ENCODE peak calls at places on chromosomes 5 and 9, in nine cellular contexts. D is bronchial epithelial cell; I is HS-5; W is activated naive CD8-positive, alpha-beta T cell treated with anti-CD3 and anti-CD28 coated beads, Interleukin-2, amount 50 U/mL, for 24 hours; H is RWPE2; S is WTC11; L is type B pancreatic cell; R is thyroid gland; K is substantia nigra. X is an unnamed sample.

GRCh38 chr5:84715686-84716085 is 331.0 kb upstream of the EDIL3 start:
- DNase-seq in D (peak; percentile 88), I (no peak), W (no peak), H (no peak), S (no peak), L (no peak), R (no peak), K (no peak), X (no peak)

GRCh38 chr9:111316796-111317195 is 13.2 kb downstream of the OR2K2 start:
- DNase-seq in D (no peak), I (no peak), W (no peak), H (no peak), S (no peak), L (no peak), R (no peak), K (no peak), X (no peak)

GRCh38 chr5:167065784-167066183 is 1225.7 kb upstream of the WWC1 start:
- DNase-seq in D (no peak), I (no peak), W (no peak), H (no peak), S (no peak), L (no peak), R (peak; percentile 15), K (no peak), X (no peak)

GRCh38 chr5:179023528-179024189 is at the start of gene ZNF879:
- DNase-seq in D (peak; percentile 87), I (peak; percentile 78), W (peak; percentile 91), H (peak; percentile 96), S (peak; percentile 96), L (peak; percentile 94), R (peak; percentile 97), K (peak; percentile 88), X (peak; percentile 88)

GRCh38 chr9:127030814-127031740 is 91.4 kb downstream of the ANGPTL2 start:
- DNase-seq in D (no peak), I (no peak), W (no peak), H (no peak), S (no peak), L (no peak), R (no peak), K (no peak), X (no peak)

GRCh38 chr9:94843089-94843488 is 116.6 kb downstream of the AOPEP start:
- DNase-seq in D (no peak), I (no peak), W (no peak), H (no peak), S (no peak), L (no peak), R (peak; percentile 33), K (no peak), X (no peak)

GRCh38 chr5:95631991-95632675 is 12.2 kb downstream of the GPR150 start:
- DNase-seq in D (peak; percentile 70), I (no peak), W (peak; percentile 60), H (no peak), S (no peak), L (no peak), R (peak; percentile 8), K (no peak), X (no peak)

GRCh38 chr9:98502976-98503325 is 205.8 kb downstream of the GABBR2 start:
- DNase-seq in D (peak; percentile 31), I (no peak), W (no peak), H (no peak), S (peak; percentile 40), L (no peak), R (peak; percentile 65), K (no peak), X (no peak)

GRCh38 chr5:141650851-141651727 is at the start of gene FCHSD1:
- DNase-seq in D (peak; percentile 55), I (no peak), W (peak; percentile 88), H (no peak), S (peak; percentile 94), L (peak; percentile 88), R (peak; percentile 86), K (peak; percentile 79), X (peak; percentile 89)

GRCh38 chr9:95266649-95267048 is 50.9 kb downstream of the FANCC start:
- DNase-seq in D (no peak), I (no peak), W (no peak), H (no peak), S (no peak), L (no peak), R (no peak), K (no peak), X (no peak)

GRCh38 chr9:135134253-135135028 is 47.0 kb downstream of the OLFM1 start:
- DNase-seq in D (no peak), I (no peak), W (no peak), H (no peak), S (no peak), L (no peak), R (no peak), K (no peak), X (no peak)

GRCh38 chr9:36831381-36832231 is 202.5 kb downstream of the PAX5 start:
- DNase-seq in D (no peak), I (no peak), W (no peak), H (peak; percentile 25), S (no peak), L (no peak), R (no peak), K (no peak), X (no peak)

GRCh38 chr5:40066616-40067015 is 613.1 kb upstream of the PTGER4 start:
- DNase-seq in D (no peak), I (no peak), W (no peak), H (no peak), S (no peak), L (no peak), R (no peak), K (no peak), X (no peak)

GRCh38 chr5:119368238-119368630 is 12.4 kb downstream of the TNFAIP8 start:
- DNase-seq in D (no peak), I (no peak), W (no peak), H (no peak), S (no peak), L (no peak), R (no peak), K (no peak), X (no peak)

GRCh38 chr9:129026442-129027223 is 1.5 kb downstream of the SH3GLB2 start:
- DNase-seq in D (no peak), I (no peak), W (no peak), H (no peak), S (peak; percentile 61), L (no peak), R (peak; percentile 40), K (no peak), X (no peak)

GRCh38 chr5:149581192-149581861 is at the start of gene ARHGEF37:
- DNase-seq in D (peak; percentile 45), I (no peak), W (peak; percentile 64), H (peak; percentile 76), S (peak; percentile 53), L (peak; percentile 73), R (peak; percentile 86), K (peak; percentile 74), X (peak; percentile 70)

GRCh38 chr5:176180781-176181180 is 57.4 kb upstream of the SIMC1 start:
- DNase-seq in D (no peak), I (no peak), W (no peak), H (no peak), S (no peak), L (no peak), R (peak; percentile 26), K (no peak), X (no peak)

GRCh38 chr5:143557061-143557818 is 153.8 kb upstream of the NR3C1 start:
- DNase-seq in D (peak; percentile 91), I (no peak), W (no peak), H (no peak), S (no peak), L (no peak), R (no peak), K (no peak), X (no peak)

GRCh38 chr5:132260714-132261615 is 3.5 kb downstream of the PDLIM4 start:
- DNase-seq in D (peak; percentile 82), I (no peak), W (peak; percentile 74), H (peak; percentile 88), S (no peak), L (peak; percentile 37), R (peak; percentile 79), K (peak; percentile 36), X (peak; percentile 29)